ENCODE peak calls at places on chromosomes 3 and 15, in ten cellular contexts. One of them, this sample, is unnamed.

GRCh38 chr3:118968111-118968510 is 66.5 kb downstream of the IGSF11 start:
- DNase-seq in PC-3: no peak
- DNase-seq in bronchial epithelial cell: no peak
- DNase-seq in right atrium auricular region: no peak
- DNase-seq in astrocyte of the spinal cord: no peak
- DNase-seq in heart right ventricle: no peak
- DNase-seq in A549: no peak
- DNase-seq in AG09309: no peak
- DNase-seq in adrenal gland: no peak
- DNase-seq in upper lobe of right lung: no peak
- DNase-seq in this sample: no peak

GRCh38 chr3:159583662-159584061 is 405.0 kb upstream of the IL12A start:
- DNase-seq in A549: no peak
- DNase-seq in right atrium auricular region: no peak
- DNase-seq in bronchial epithelial cell: no peak
- DNase-seq in PC-3: no peak
- DNase-seq in AG09309: no peak
- DNase-seq in heart right ventricle: no peak
- DNase-seq in adrenal gland: no peak
- DNase-seq in upper lobe of right lung: no peak
- DNase-seq in astrocyte of the spinal cord: peak
- DNase-seq in this sample: no peak

GRCh38 chr15:44101286-44101685 is 93.8 kb downstream of the FRMD5 start:
- DNase-seq in heart right ventricle: no peak
- DNase-seq in AG09309: no peak
- DNase-seq in adrenal gland: no peak
- DNase-seq in right atrium auricular region: no peak
- DNase-seq in PC-3: no peak
- DNase-seq in A549: no peak
- DNase-seq in astrocyte of the spinal cord: peak
- DNase-seq in upper lobe of right lung: no peak
- DNase-seq in bronchial epithelial cell: peak
- DNase-seq in this sample: no peak

GRCh38 chr3:105253225-105253624 is 113.5 kb upstream of the ALCAM start:
- DNase-seq in A549: no peak
- DNase-seq in AG09309: no peak
- DNase-seq in right atrium auricular region: no peak
- DNase-seq in PC-3: no peak
- DNase-seq in upper lobe of right lung: no peak
- DNase-seq in astrocyte of the spinal cord: peak
- DNase-seq in bronchial epithelial cell: no peak
- DNase-seq in heart right ventricle: peak
- DNase-seq in adrenal gland: no peak
- DNase-seq in this sample: no peak

GRCh38 chr3:36734742-36735141 is 29.6 kb downstream of the DCLK3 start:
- DNase-seq in bronchial epithelial cell: peak
- DNase-seq in AG09309: no peak
- DNase-seq in heart right ventricle: no peak
- DNase-seq in adrenal gland: no peak
- DNase-seq in upper lobe of right lung: no peak
- DNase-seq in astrocyte of the spinal cord: no peak
- DNase-seq in A549: no peak
- DNase-seq in PC-3: no peak
- DNase-seq in right atrium auricular region: no peak
- DNase-seq in this sample: no peak

GRCh38 chr3:195889843-195890407 is 18.4 kb downstream of the TNK2 start:
- DNase-seq in bronchial epithelial cell: no peak
- DNase-seq in A549: no peak
- DNase-seq in AG09309: no peak
- DNase-seq in adrenal gland: no peak
- DNase-seq in heart right ventricle: no peak
- DNase-seq in astrocyte of the spinal cord: no peak
- DNase-seq in PC-3: no peak
- DNase-seq in right atrium auricular region: no peak
- DNase-seq in upper lobe of right lung: no peak
- DNase-seq in this sample: peak

GRCh38 chr15:53102483-53102882 is 312.3 kb upstream of the ONECUT1 start:
- DNase-seq in bronchial epithelial cell: no peak
- DNase-seq in astrocyte of the spinal cord: no peak
- DNase-seq in right atrium auricular region: no peak
- DNase-seq in PC-3: no peak
- DNase-seq in upper lobe of right lung: no peak
- DNase-seq in AG09309: no peak
- DNase-seq in A549: no peak
- DNase-seq in heart right ventricle: no peak
- DNase-seq in adrenal gland: no peak
- DNase-seq in this sample: no peak

GRCh38 chr15:64686130-64686735 is 89.2 kb downstream of the RBPMS2 start:
- DNase-seq in heart right ventricle: peak
- DNase-seq in upper lobe of right lung: no peak
- DNase-seq in PC-3: peak
- DNase-seq in astrocyte of the spinal cord: peak
- DNase-seq in adrenal gland: peak
- DNase-seq in AG09309: no peak
- DNase-seq in A549: peak
- DNase-seq in right atrium auricular region: no peak
- DNase-seq in bronchial epithelial cell: peak
- DNase-seq in this sample: no peak

GRCh38 chr3:98657429-98657828 is 64.0 kb upstream of the CPOX start:
- DNase-seq in heart right ventricle: peak
- DNase-seq in A549: peak
- DNase-seq in PC-3: peak
- DNase-seq in adrenal gland: no peak
- DNase-seq in astrocyte of the spinal cord: no peak
- DNase-seq in right atrium auricular region: no peak
- DNase-seq in AG09309: no peak
- DNase-seq in bronchial epithelial cell: peak
- DNase-seq in upper lobe of right lung: peak
- DNase-seq in this sample: peak

GRCh38 chr3:143814358-143814968 is 33.8 kb downstream of the SLC9A9 start:
- DNase-seq in bronchial epithelial cell: no peak
- DNase-seq in adrenal gland: no peak
- DNase-seq in PC-3: no peak
- DNase-seq in right atrium auricular region: no peak
- DNase-seq in AG09309: no peak
- DNase-seq in A549: no peak
- DNase-seq in upper lobe of right lung: no peak
- DNase-seq in astrocyte of the spinal cord: no peak
- DNase-seq in heart right ventricle: no peak
- DNase-seq in this sample: no peak

GRCh38 chr3:133662256-133662773 is 574 bp upstream of the TOPBP1 start:
- DNase-seq in heart right ventricle: no peak
- DNase-seq in AG09309: no peak
- DNase-seq in A549: no peak
- DNase-seq in bronchial epithelial cell: peak
- DNase-seq in upper lobe of right lung: no peak
- DNase-seq in astrocyte of the spinal cord: peak
- DNase-seq in adrenal gland: no peak
- DNase-seq in PC-3: peak
- DNase-seq in right atrium auricular region: no peak
- DNase-seq in this sample: no peak

GRCh38 chr15:51203797-51204196 is 109.1 kb upstream of the TNFAIP8L3 start:
- DNase-seq in heart right ventricle: no peak
- DNase-seq in AG09309: peak
- DNase-seq in upper lobe of right lung: no peak
- DNase-seq in bronchial epithelial cell: peak
- DNase-seq in PC-3: peak
- DNase-seq in right atrium auricular region: no peak
- DNase-seq in A549: no peak
- DNase-seq in adrenal gland: no peak
- DNase-seq in astrocyte of the spinal cord: peak
- DNase-seq in this sample: no peak

DNA sequence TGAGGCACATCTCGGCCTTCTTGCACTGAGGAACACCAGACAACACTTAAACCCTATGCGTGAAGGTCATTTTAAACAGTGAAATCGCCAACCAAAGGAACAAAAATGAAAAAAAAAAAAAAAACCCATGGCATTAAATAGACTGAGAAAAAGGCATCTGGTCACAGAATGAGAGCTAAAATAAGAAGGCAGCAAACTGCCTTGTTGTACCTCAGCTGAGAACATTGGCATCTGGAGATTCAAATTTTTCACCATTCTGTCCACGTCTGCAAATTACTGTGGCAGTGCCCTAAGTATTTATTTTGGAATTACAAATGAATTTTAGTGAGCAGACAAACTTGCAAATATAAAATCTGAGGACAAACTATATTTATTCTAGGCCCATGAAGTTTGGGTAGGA is 82.6 kb upstream of the POU1F1 start:
- DNase-seq in adrenal gland: no peak
- DNase-seq in A549: no peak
- DNase-seq in upper lobe of right lung: no peak
- DNase-seq in right atrium auricular region: no peak
- DNase-seq in astrocyte of the spinal cord: no peak
- DNase-seq in bronchial epithelial cell: no peak
- DNase-seq in AG09309: no peak
- DNase-seq in heart right ventricle: no peak
- DNase-seq in PC-3: no peak
- DNase-seq in this sample: no peak
- TF ChIP-seq CTCF in adrenal gland: no peak
- TF ChIP-seq CTCF in A549: no peak
- TF ChIP-seq CTCF in upper lobe of right lung: no peak
- TF ChIP-seq CTCF in right atrium auricular region: no peak
- TF ChIP-seq CTCF in astrocyte of the spinal cord: no peak
- TF ChIP-seq CTCF in bronchial epithelial cell: no peak
- TF ChIP-seq CTCF in AG09309: no peak
- TF ChIP-seq CTCF in heart right ventricle: no peak
- TF ChIP-seq CTCF in PC-3: no peak
- TF ChIP-seq CTCF in this sample: no peak

GRCh38 chr3:51955175-51955892 is at the start of gene GPR62:
- DNase-seq in heart right ventricle: no peak
- DNase-seq in A549: no peak
- DNase-seq in astrocyte of the spinal cord: no peak
- DNase-seq in adrenal gland: no peak
- DNase-seq in PC-3: no peak
- DNase-seq in AG09309: no peak
- DNase-seq in upper lobe of right lung: peak
- DNase-seq in right atrium auricular region: no peak
- DNase-seq in bronchial epithelial cell: no peak
- DNase-seq in this sample: peak

GRCh38 chr3:51957520-51958205 is 2.5 kb downstream of the GPR62 start:
- DNase-seq in A549: no peak
- DNase-seq in heart right ventricle: no peak
- DNase-seq in right atrium auricular region: no peak
- DNase-seq in bronchial epithelial cell: no peak
- DNase-seq in AG09309: no peak
- DNase-seq in adrenal gland: no peak
- DNase-seq in upper lobe of right lung: no peak
- DNase-seq in PC-3: no peak
- DNase-seq in astrocyte of the spinal cord: no peak
- DNase-seq in this sample: no peak

GRCh38 chr3:51954120-51954519 is 1.1 kb upstream of the GPR62 start:
- DNase-seq in A549: no peak
- DNase-seq in right atrium auricular region: no peak
- DNase-seq in PC-3: no peak
- DNase-seq in heart right ventricle: no peak
- DNase-seq in bronchial epithelial cell: no peak
- DNase-seq in AG09309: no peak
- DNase-seq in upper lobe of right lung: no peak
- DNase-seq in astrocyte of the spinal cord: no peak
- DNase-seq in adrenal gland: no peak
- DNase-seq in this sample: no peak

GRCh38 chr3:51954713-51955112 is 468 bp upstream of the GPR62 start:
- DNase-seq in A549: no peak
- DNase-seq in adrenal gland: no peak
- DNase-seq in AG09309: no peak
- DNase-seq in bronchial epithelial cell: no peak
- DNase-seq in astrocyte of the spinal cord: no peak
- DNase-seq in PC-3: no peak
- DNase-seq in upper lobe of right lung: no peak
- DNase-seq in heart right ventricle: no peak
- DNase-seq in right atrium auricular region: no peak
- DNase-seq in this sample: no peak

DNA sequence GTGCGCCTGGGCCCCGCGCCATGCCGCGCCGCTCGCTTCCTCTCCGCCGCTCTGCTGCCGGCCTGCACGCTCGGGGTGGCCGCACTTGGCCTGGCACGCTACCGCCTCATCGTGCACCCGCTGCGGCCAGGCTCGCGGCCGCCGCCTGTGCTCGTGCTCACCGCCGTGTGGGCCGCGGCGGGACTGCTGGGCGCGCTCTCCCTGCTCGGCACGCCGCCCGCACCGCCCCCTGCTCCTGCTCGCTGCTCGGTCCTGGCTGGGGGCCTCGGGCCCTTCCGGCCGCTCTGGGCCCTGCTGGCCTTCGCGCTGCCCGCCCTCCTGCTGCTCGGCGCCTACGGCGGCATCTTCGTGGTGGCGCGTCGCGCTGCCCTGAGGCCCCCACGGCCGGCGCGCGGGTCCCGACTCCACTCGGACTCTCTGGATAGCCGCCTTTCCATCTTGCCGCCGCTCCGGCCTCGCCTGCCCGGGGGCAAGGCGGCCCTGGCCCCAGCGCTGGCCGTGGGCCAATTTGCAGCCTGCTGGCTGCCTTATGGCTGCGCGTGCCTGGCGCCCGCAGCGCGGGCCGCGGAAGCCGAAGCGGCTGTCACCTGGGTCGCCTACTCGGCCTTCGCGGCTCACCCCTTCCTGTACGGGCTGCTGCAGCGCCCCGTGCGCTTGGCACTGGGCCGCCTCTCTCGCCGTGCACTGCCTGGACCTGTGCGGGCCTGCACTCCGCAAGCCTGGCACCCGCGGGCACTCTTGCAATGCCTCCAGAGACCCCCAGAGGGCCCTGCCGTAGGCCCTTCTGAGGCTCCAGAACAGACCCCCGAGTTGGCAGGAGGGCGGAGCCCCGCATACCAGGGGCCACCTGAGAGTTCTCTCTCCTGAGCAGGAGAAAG is 951 bp downstream of the GPR62 start:
- DNase-seq in right atrium auricular region: no peak
- DNase-seq in AG09309: no peak
- DNase-seq in heart right ventricle: peak
- DNase-seq in A549: no peak
- DNase-seq in bronchial epithelial cell: peak
- DNase-seq in PC-3: no peak
- DNase-seq in upper lobe of right lung: no peak
- DNase-seq in adrenal gland: peak
- DNase-seq in astrocyte of the spinal cord: peak
- DNase-seq in this sample: peak
- H3K4me3 ChIP-seq in right atrium auricular region: peak
- H3K4me3 ChIP-seq in AG09309: no peak
- H3K4me3 ChIP-seq in heart right ventricle: peak
- H3K4me3 ChIP-seq in A549: no peak
- H3K4me3 ChIP-seq in bronchial epithelial cell: peak
- H3K4me3 ChIP-seq in PC-3: no peak
- H3K4me3 ChIP-seq in upper lobe of right lung: peak
- H3K4me3 ChIP-seq in adrenal gland: no peak
- H3K4me3 ChIP-seq in astrocyte of the spinal cord: no peak
- H3K4me3 ChIP-seq in this sample: peak

GRCh38 chr3:193040836-193041672 is 123.4 kb upstream of the MB21D2 start:
- DNase-seq in bronchial epithelial cell: peak
- DNase-seq in A549: peak
- DNase-seq in adrenal gland: peak
- DNase-seq in upper lobe of right lung: no peak
- DNase-seq in PC-3: peak
- DNase-seq in astrocyte of the spinal cord: peak
- DNase-seq in AG09309: peak
- DNase-seq in heart right ventricle: peak
- DNase-seq in right atrium auricular region: no peak
- DNase-seq in this sample: no peak
- TF ChIP-seq CTCF in bronchial epithelial cell: peak
- TF ChIP-seq CTCF in A549: peak
- TF ChIP-seq CTCF in adrenal gland: peak
- TF ChIP-seq CTCF in upper lobe of right lung: peak
- TF ChIP-seq CTCF in PC-3: peak
- TF ChIP-seq CTCF in astrocyte of the spinal cord: peak
- TF ChIP-seq CTCF in AG09309: peak
- TF ChIP-seq CTCF in heart right ventricle: peak
- TF ChIP-seq CTCF in right atrium auricular region: no peak
- TF ChIP-seq CTCF in this sample: peak

GRCh38 chr15:101246824-101247745 is 4.8 kb downstream of the CHSY1 start:
- DNase-seq in right atrium auricular region: no peak
- DNase-seq in AG09309: no peak
- DNase-seq in astrocyte of the spinal cord: no peak
- DNase-seq in heart right ventricle: no peak
- DNase-seq in adrenal gland: no peak
- DNase-seq in bronchial epithelial cell: no peak
- DNase-seq in A549: no peak
- DNase-seq in PC-3: no peak
- DNase-seq in upper lobe of right lung: no peak
- DNase-seq in this sample: no peak
- H3K4me3 ChIP-seq in right atrium auricular region: no peak
- H3K4me3 ChIP-seq in AG09309: no peak
- H3K4me3 ChIP-seq in astrocyte of the spinal cord: no peak
- H3K4me3 ChIP-seq in heart right ventricle: no peak
- H3K4me3 ChIP-seq in adrenal gland: no peak
- H3K4me3 ChIP-seq in bronchial epithelial cell: no peak
- H3K4me3 ChIP-seq in A549: no peak
- H3K4me3 ChIP-seq in PC-3: no peak
- H3K4me3 ChIP-seq in upper lobe of right lung: no peak
- H3K4me3 ChIP-seq in this sample: no peak

This sample was measured in dorsolateral prefrontal cortex.